ENCODE peak calls at places on chromosomes 5 and 9, in four cellular contexts. One of them, this sample, is unnamed.

GRCh38 chr9:112078432-112078831 is 96.7 kb downstream of the SUSD1 start:
- DNase-seq in hepatic stellate cell: no peak
- DNase-seq in dorsolateral prefrontal cortex: no peak
- DNase-seq in endothelial cell of umbilical vein: no peak
- DNase-seq in this sample: no peak

GRCh38 chr9:84397822-84398221 is 57.3 kb upstream of the SLC28A3 start:
- DNase-seq in endothelial cell of umbilical vein: peak
- DNase-seq in dorsolateral prefrontal cortex: no peak
- DNase-seq in hepatic stellate cell: peak
- DNase-seq in this sample: no peak

GRCh38 chr5:124411089-124411488 is 335.4 kb downstream of the ZNF608 start:
- DNase-seq in endothelial cell of umbilical vein: peak
- DNase-seq in dorsolateral prefrontal cortex: no peak
- DNase-seq in hepatic stellate cell: no peak
- DNase-seq in this sample: no peak

GRCh38 chr9:12874395-12874794 is 99.6 kb downstream of the LURAP1L start:
- DNase-seq in hepatic stellate cell: no peak
- DNase-seq in dorsolateral prefrontal cortex: no peak
- DNase-seq in endothelial cell of umbilical vein: no peak
- DNase-seq in this sample: no peak

GRCh38 chr9:522658-523057 is 308.0 kb downstream of the DOCK8 start:
- DNase-seq in hepatic stellate cell: no peak
- DNase-seq in dorsolateral prefrontal cortex: no peak
- DNase-seq in endothelial cell of umbilical vein: no peak
- DNase-seq in this sample: no peak

GRCh38 chr5:34854459-34855174 is 15.7 kb downstream of the TTC23L start:
- DNase-seq in dorsolateral prefrontal cortex: no peak
- DNase-seq in hepatic stellate cell: no peak
- DNase-seq in endothelial cell of umbilical vein: no peak
- DNase-seq in this sample: no peak

GRCh38 chr9:134597041-134597913 is 44.3 kb upstream of the COL5A1 start:
- DNase-seq in dorsolateral prefrontal cortex: no peak
- DNase-seq in endothelial cell of umbilical vein: no peak
- DNase-seq in hepatic stellate cell: no peak
- DNase-seq in this sample: no peak

GRCh38 chr5:179668404-179668803 is 12.4 kb downstream of the CBY3 start:
- DNase-seq in endothelial cell of umbilical vein: peak
- DNase-seq in dorsolateral prefrontal cortex: no peak
- DNase-seq in hepatic stellate cell: peak
- DNase-seq in this sample: no peak

GRCh38 chr5:135823799-135824366 is 10.6 kb upstream of the SLC25A48 start:
- DNase-seq in hepatic stellate cell: no peak
- DNase-seq in endothelial cell of umbilical vein: no peak
- DNase-seq in dorsolateral prefrontal cortex: no peak
- DNase-seq in this sample: no peak

GRCh38 chr9:130268521-130269131 is 3.1 kb downstream of the HMCN2 start:
- DNase-seq in dorsolateral prefrontal cortex: no peak
- DNase-seq in hepatic stellate cell: no peak
- DNase-seq in endothelial cell of umbilical vein: no peak
- DNase-seq in this sample: no peak

GRCh38 chr5:172162348-172162747 is 25.7 kb downstream of the STK10 start:
- DNase-seq in hepatic stellate cell: peak
- DNase-seq in dorsolateral prefrontal cortex: no peak
- DNase-seq in endothelial cell of umbilical vein: no peak
- DNase-seq in this sample: no peak

GRCh38 chr9:16207161-16207560 is 654.3 kb downstream of the CCDC171 start:
- DNase-seq in endothelial cell of umbilical vein: peak
- DNase-seq in hepatic stellate cell: peak
- DNase-seq in dorsolateral prefrontal cortex: no peak
- DNase-seq in this sample: no peak

GRCh38 chr9:96033896-96034295 is 158.4 kb downstream of the ERCC6L2 start:
- DNase-seq in hepatic stellate cell: no peak
- DNase-seq in endothelial cell of umbilical vein: no peak
- DNase-seq in dorsolateral prefrontal cortex: no peak
- DNase-seq in this sample: no peak

GRCh38 chr9:137705443-137705863 is 86.6 kb downstream of the EHMT1 start:
- DNase-seq in dorsolateral prefrontal cortex: no peak
- DNase-seq in hepatic stellate cell: no peak
- DNase-seq in endothelial cell of umbilical vein: no peak
- DNase-seq in this sample: no peak

GRCh38 chr5:174159327-174160247 is 114.1 kb downstream of the NSG2 start:
- DNase-seq in hepatic stellate cell: peak
- DNase-seq in dorsolateral prefrontal cortex: no peak
- DNase-seq in endothelial cell of umbilical vein: no peak
- DNase-seq in this sample: peak

GRCh38 chr5:149498724-149499336 is 52.4 kb downstream of the CSNK1A1 start:
- DNase-seq in dorsolateral prefrontal cortex: no peak
- DNase-seq in endothelial cell of umbilical vein: no peak
- DNase-seq in hepatic stellate cell: no peak
- DNase-seq in this sample: no peak

GRCh38 chr5:5221731-5222130 is 81.6 kb downstream of the ADAMTS16 start:
- DNase-seq in hepatic stellate cell: no peak
- DNase-seq in endothelial cell of umbilical vein: no peak
- DNase-seq in dorsolateral prefrontal cortex: no peak
- DNase-seq in this sample: no peak

GRCh38 chr5:60372786-60373185 is 327.2 kb downstream of the DEPDC1B start:
- DNase-seq in endothelial cell of umbilical vein: no peak
- DNase-seq in hepatic stellate cell: no peak
- DNase-seq in dorsolateral prefrontal cortex: no peak
- DNase-seq in this sample: no peak

GRCh38 chr5:111463304-111463703 is 49.0 kb downstream of the STARD4 start:
- DNase-seq in hepatic stellate cell: no peak
- DNase-seq in endothelial cell of umbilical vein: no peak
- DNase-seq in dorsolateral prefrontal cortex: no peak
- DNase-seq in this sample: no peak

GRCh38 chr5:66538531-66538930 is 57.7 kb upstream of the MAST4 start:
- DNase-seq in endothelial cell of umbilical vein: no peak
- DNase-seq in hepatic stellate cell: no peak
- DNase-seq in dorsolateral prefrontal cortex: no peak
- DNase-seq in this sample: no peak

GRCh38 chr5:20524956-20525529 is 537.0 kb upstream of the CDH18 start:
- DNase-seq in endothelial cell of umbilical vein: no peak
- DNase-seq in hepatic stellate cell: no peak
- DNase-seq in dorsolateral prefrontal cortex: no peak
- DNase-seq in this sample: no peak

GRCh38 chr9:129968690-129969485 is 74.1 kb downstream of the FNBP1 start:
- DNase-seq in endothelial cell of umbilical vein: peak
- DNase-seq in dorsolateral prefrontal cortex: no peak
- DNase-seq in hepatic stellate cell: no peak
- DNase-seq in this sample: peak

This sample was measured in epithelial cell of prostate.